ENCODE peak calls at places on chromosomes 13 and 19, in ten cellular contexts. Y is mucosa of descending colon; K is body of pancreas; U is astrocyte of the spinal cord; I is AG09309; L is fibroblast of pulmonary artery; N is C1 segment of cervical spinal cord; A is EL; H is RPMI8226; O is activated CD8-positive, alpha-beta memory T cell treated with anti-CD3 and anti-CD28 coated beads for 1 hour. F is an unnamed sample.
A peak's percentile ranks its signal among the peaks of the same experiment; 100 is the strongest.

GRCh38 chr13:43284162-43284561 is 260.8 kb downstream of the DNAJC15 start:
- DNase-seq in U (peak; percentile 69), Y (no peak), N (no peak), A (peak; percentile 80), H (no peak), O (no peak), K (no peak), I (no peak), L (peak; percentile 58), F (no peak)

GRCh38 chr19:50311723-50312635 is 17.2 kb downstream of the KCNC3 start:
- DNase-seq in U (no peak), N (no peak), I (no peak), O (no peak), K (no peak), A (no peak), Y (peak; percentile 48), L (no peak), H (no peak), F (no peak)

GRCh38 chr19:46240693-46241092 is 11.2 kb downstream of the IGFL1 start:
- DNase-seq in I (no peak), H (no peak), A (no peak), O (no peak), L (no peak), N (no peak), K (no peak), U (no peak), Y (no peak), F (no peak)

GRCh38 chr13:106612688-106613087 is 44.8 kb upstream of the ARGLU1 start:
- DNase-seq in I (no peak), Y (no peak), K (peak; percentile 29), A (no peak), L (peak; percentile 82), H (no peak), O (no peak), U (no peak), N (no peak), F (no peak)

GRCh38 chr13:44364601-44365000 is 9.0 kb upstream of the SERP2 start:
- DNase-seq in N (no peak), O (no peak), I (no peak), U (peak; percentile 50), K (no peak), H (no peak), L (peak; percentile 51), Y (no peak), A (peak; percentile 77), F (no peak)

GRCh38 chr19:18764591-18765051 is 26.5 kb downstream of the COMP start:
- DNase-seq in A (peak; percentile 76), U (no peak), K (no peak), O (no peak), I (no peak), N (no peak), L (no peak), Y (no peak), H (peak; percentile 81), F (no peak)

GRCh38 chr13:37869756-37870488 is at the start of gene TRPC4:
- DNase-seq in L (peak; percentile 73), H (no peak), I (peak; percentile 62), K (peak; percentile 51), U (peak; percentile 74), O (no peak), N (peak; percentile 37), A (peak; percentile 88), Y (peak; percentile 50), F (peak; percentile 57)

GRCh38 chr13:110666255-110666533 is 39.7 kb downstream of the CARS2 start:
- DNase-seq in O (no peak), N (no peak), A (no peak), L (no peak), H (no peak), Y (no peak), K (no peak), U (no peak), I (no peak), F (no peak)

GRCh38 chr13:51425410-51426042 is 27.3 kb downstream of the INTS6 start:
- DNase-seq in I (peak; percentile 17), Y (no peak), L (peak; percentile 69), U (peak; percentile 36), K (no peak), H (no peak), O (no peak), N (no peak), A (peak; percentile 40), F (no peak)

GRCh38 chr19:51091895-51092873 is 9.5 kb upstream of the KLK14 start:
- DNase-seq in A (no peak), O (no peak), H (no peak), U (no peak), Y (no peak), L (no peak), I (no peak), N (no peak), K (no peak), F (no peak)

GRCh38 chr13:110055089-110055488 is 251.9 kb downstream of the COL4A1 start:
- DNase-seq in I (no peak), A (no peak), K (no peak), N (no peak), O (no peak), U (peak; percentile 27), Y (no peak), L (no peak), H (no peak), F (no peak)

GRCh38 chr19:35134601-35135091 is at the start of gene LGI4:
- DNase-seq in K (no peak), H (no peak), L (no peak), Y (peak; percentile 59), O (no peak), N (no peak), I (no peak), A (no peak), U (no peak), F (no peak)

GRCh38 chr13:20843177-20843576 is 59.4 kb downstream of the XPO4 start:
- DNase-seq in U (peak; percentile 66), O (no peak), H (no peak), N (no peak), Y (no peak), L (peak; percentile 82), A (no peak), K (no peak), I (no peak), F (peak; percentile 65)

GRCh38 chr19:30679286-30679685 is 307.1 kb downstream of the ZNF536 start:
- DNase-seq in A (no peak), O (no peak), H (no peak), L (no peak), I (no peak), N (no peak), K (no peak), Y (no peak), U (no peak), F (no peak)

GRCh38 chr19:11227201-11227886 is 12.1 kb upstream of the ANGPTL8 start:
- DNase-seq in O (no peak), Y (no peak), L (no peak), I (no peak), A (no peak), U (no peak), N (no peak), H (peak; percentile 36), K (no peak), F (no peak)

GRCh38 chr19:56617531-56617930 is 22.4 kb downstream of the ZNF71 start:
- DNase-seq in N (no peak), A (no peak), Y (no peak), U (no peak), K (no peak), I (no peak), O (no peak), H (no peak), L (no peak), F (no peak)

GRCh38 chr19:3977242-3978143 is 6.6 kb upstream of the DAPK3 start:
- DNase-seq in O (no peak), I (no peak), L (no peak), U (no peak), Y (no peak), K (peak; percentile 22), A (no peak), N (no peak), H (no peak), F (no peak)

GRCh38 chr19:44142014-44142523 is 715 bp downstream of the ZNF234 start:
- DNase-seq in N (no peak), O (no peak), Y (no peak), I (no peak), U (peak; percentile 31), H (peak; percentile 3), A (peak; percentile 37), L (peak; percentile 43), K (no peak), F (no peak)

F was measured in smooth muscle cell of the brain vasculature.